ENCODE peak calls at places on chromosomes 4 and X, in four cellular contexts. A is right atrium auricular region, F is fibroblast of mammary gland, I is cardiac muscle cell. E is an unnamed sample.

GRCh38 chrX:67614006-67614405 is 70.2 kb downstream of the AR start:
- DNase-seq in A (no peak), I (no peak), F (no peak), E (no peak)

GRCh38 chr4:119526786-119527550 is 101.6 kb downstream of the PDE5A start:
- DNase-seq in F (no peak), I (no peak), A (no peak), E (no peak)

GRCh38 chrX:48648299-48648698 is 35.3 kb upstream of the WAS start:
- DNase-seq in F (peak), I (peak), A (peak), E (peak)

GRCh38 chrX:153868576-153869472 is 17.1 kb downstream of the L1CAM start:
- DNase-seq in F (no peak), A (no peak), I (no peak), E (no peak)

GRCh38 chr4:181245326-181245725 is 997.9 kb upstream of the TENM3 start:
- DNase-seq in I (no peak), A (no peak), F (no peak), E (no peak)

GRCh38 chr4:154503598-154503997 is 12.0 kb upstream of the DCHS2 start:
- DNase-seq in F (peak), A (no peak), I (peak), E (peak)

GRCh38 chrX:672931-673330 is 42.3 kb downstream of the SHOX start:
- DNase-seq in F (no peak), I (no peak), A (no peak), E (peak)

GRCh38 chrX:24760601-24761000 is 66.9 kb downstream of the POLA1 start:
- DNase-seq in A (no peak), F (peak), I (no peak), E (peak)

GRCh38 chrX:23802431-23802830 is 19.5 kb downstream of the SAT1 start:
- DNase-seq in A (no peak), F (no peak), I (no peak), E (no peak)

GRCh38 chrX:132092439-132093065 is 35.3 kb downstream of the FRMD7 start:
- DNase-seq in F (peak), A (peak), I (peak), E (peak)

GRCh38 chrX:71253253-71254091 is 468 bp downstream of the ZMYM3 start:
- DNase-seq in F (peak), I (peak), A (no peak), E (peak)

GRCh38 chr4:176149680-176150079 is 45.7 kb downstream of the SPATA4 start:
- DNase-seq in F (peak), A (no peak), I (no peak), E (no peak)

E was measured in A172.